ENCODE peak calls at places on chromosomes 1 and 21, in nine cellular contexts. One of them, this sample, is unnamed.

GRCh38 chr1:107590895-107591622 is 373.9 kb downstream of the VAV3 start:
- DNase-seq in progenitor cell of endocrine pancreas: no peak
- DNase-seq in lower lobe of right lung: no peak
- DNase-seq in cardiac fibroblast: no peak
- DNase-seq in HFF-Myc: no peak
- DNase-seq in foreskin keratinocyte: no peak
- DNase-seq in A673: no peak
- DNase-seq in gastrocnemius medialis: no peak
- DNase-seq in spleen: no peak
- DNase-seq in this sample: no peak

GRCh38 chr1:244361764-244362473 is 89.8 kb downstream of the ADSS2 start:
- DNase-seq in spleen: no peak
- DNase-seq in HFF-Myc: no peak
- DNase-seq in A673: no peak
- DNase-seq in lower lobe of right lung: no peak
- DNase-seq in gastrocnemius medialis: no peak
- DNase-seq in progenitor cell of endocrine pancreas: no peak
- DNase-seq in cardiac fibroblast: peak; percentile 72
- DNase-seq in foreskin keratinocyte: no peak
- DNase-seq in this sample: no peak

GRCh38 chr1:14314032-14314431 is 284.5 kb upstream of the KAZN start:
- DNase-seq in progenitor cell of endocrine pancreas: no peak
- DNase-seq in cardiac fibroblast: peak; percentile 20
- DNase-seq in lower lobe of right lung: no peak
- DNase-seq in gastrocnemius medialis: no peak
- DNase-seq in HFF-Myc: no peak
- DNase-seq in A673: no peak
- DNase-seq in spleen: no peak
- DNase-seq in foreskin keratinocyte: no peak
- DNase-seq in this sample: no peak

GRCh38 chr1:233327938-233328660 is 575 bp downstream of the MAP3K21 start:
- DNase-seq in progenitor cell of endocrine pancreas: peak; percentile 35
- DNase-seq in cardiac fibroblast: no peak
- DNase-seq in lower lobe of right lung: peak; percentile 61
- DNase-seq in spleen: peak; percentile 91
- DNase-seq in foreskin keratinocyte: peak; percentile 38
- DNase-seq in gastrocnemius medialis: no peak
- DNase-seq in HFF-Myc: no peak
- DNase-seq in A673: peak; percentile 17
- DNase-seq in this sample: no peak

GRCh38 chr21:42010507-42011493 is 640 bp upstream of the ZBTB21 start:
- DNase-seq in HFF-Myc: no peak
- DNase-seq in foreskin keratinocyte: no peak
- DNase-seq in progenitor cell of endocrine pancreas: peak; percentile 31
- DNase-seq in gastrocnemius medialis: peak; percentile 20
- DNase-seq in A673: peak; percentile 37
- DNase-seq in lower lobe of right lung: peak; percentile 77
- DNase-seq in cardiac fibroblast: peak; percentile 13
- DNase-seq in spleen: peak; percentile 95
- DNase-seq in this sample: no peak

GRCh38 chr1:82329226-82329625 is 528.5 kb downstream of the ADGRL2 start:
- DNase-seq in gastrocnemius medialis: no peak
- DNase-seq in foreskin keratinocyte: no peak
- DNase-seq in progenitor cell of endocrine pancreas: no peak
- DNase-seq in spleen: no peak
- DNase-seq in lower lobe of right lung: no peak
- DNase-seq in HFF-Myc: no peak
- DNase-seq in cardiac fibroblast: no peak
- DNase-seq in A673: peak; percentile 97
- DNase-seq in this sample: no peak

GRCh38 chr1:61139324-61140055 is 57.1 kb downstream of the NFIA start:
- DNase-seq in gastrocnemius medialis: no peak
- DNase-seq in progenitor cell of endocrine pancreas: no peak
- DNase-seq in lower lobe of right lung: no peak
- DNase-seq in spleen: no peak
- DNase-seq in foreskin keratinocyte: peak; percentile 90
- DNase-seq in HFF-Myc: no peak
- DNase-seq in cardiac fibroblast: peak; percentile 49
- DNase-seq in A673: peak; percentile 96
- DNase-seq in this sample: no peak

GRCh38 chr1:110255388-110255787 is 45.3 kb downstream of the KCNC4 start:
- DNase-seq in spleen: peak; percentile 25
- DNase-seq in lower lobe of right lung: no peak
- DNase-seq in HFF-Myc: no peak
- DNase-seq in cardiac fibroblast: no peak
- DNase-seq in foreskin keratinocyte: no peak
- DNase-seq in progenitor cell of endocrine pancreas: no peak
- DNase-seq in A673: no peak
- DNase-seq in gastrocnemius medialis: no peak
- DNase-seq in this sample: no peak

GRCh38 chr1:210686841-210687240 is 358.1 kb downstream of the HHAT start:
- DNase-seq in cardiac fibroblast: no peak
- DNase-seq in spleen: no peak
- DNase-seq in A673: no peak
- DNase-seq in gastrocnemius medialis: no peak
- DNase-seq in foreskin keratinocyte: no peak
- DNase-seq in HFF-Myc: no peak
- DNase-seq in lower lobe of right lung: no peak
- DNase-seq in progenitor cell of endocrine pancreas: no peak
- DNase-seq in this sample: no peak

GRCh38 chr1:24932284-24932683 is 2.2 kb upstream of the RUNX3 start:
- DNase-seq in cardiac fibroblast: peak; percentile 18
- DNase-seq in A673: peak; percentile 45
- DNase-seq in lower lobe of right lung: peak; percentile 71
- DNase-seq in gastrocnemius medialis: no peak
- DNase-seq in progenitor cell of endocrine pancreas: peak; percentile 72
- DNase-seq in spleen: peak; percentile 94
- DNase-seq in HFF-Myc: no peak
- DNase-seq in foreskin keratinocyte: no peak
- DNase-seq in this sample: no peak

GRCh38 chr1:170247751-170248521 is 102.2 kb downstream of the NTMT2 start:
- DNase-seq in spleen: no peak
- DNase-seq in foreskin keratinocyte: no peak
- DNase-seq in A673: no peak
- DNase-seq in lower lobe of right lung: no peak
- DNase-seq in progenitor cell of endocrine pancreas: no peak
- DNase-seq in gastrocnemius medialis: no peak
- DNase-seq in cardiac fibroblast: no peak
- DNase-seq in HFF-Myc: no peak
- DNase-seq in this sample: no peak

GRCh38 chr1:113246929-113247328 is 143.4 kb upstream of the MAGI3 start:
- DNase-seq in progenitor cell of endocrine pancreas: no peak
- DNase-seq in foreskin keratinocyte: no peak
- DNase-seq in A673: no peak
- DNase-seq in lower lobe of right lung: no peak
- DNase-seq in gastrocnemius medialis: no peak
- DNase-seq in spleen: no peak
- DNase-seq in cardiac fibroblast: no peak
- DNase-seq in HFF-Myc: no peak
- DNase-seq in this sample: no peak

GRCh38 chr1:113243529-113243928 is 146.8 kb upstream of the MAGI3 start:
- DNase-seq in cardiac fibroblast: no peak
- DNase-seq in lower lobe of right lung: no peak
- DNase-seq in A673: no peak
- DNase-seq in HFF-Myc: no peak
- DNase-seq in gastrocnemius medialis: no peak
- DNase-seq in progenitor cell of endocrine pancreas: no peak
- DNase-seq in spleen: no peak
- DNase-seq in foreskin keratinocyte: no peak
- DNase-seq in this sample: no peak

GRCh38 chr1:113241237-113241636 is 149.1 kb upstream of the MAGI3 start:
- DNase-seq in progenitor cell of endocrine pancreas: no peak
- DNase-seq in gastrocnemius medialis: no peak
- DNase-seq in spleen: no peak
- DNase-seq in foreskin keratinocyte: no peak
- DNase-seq in cardiac fibroblast: no peak
- DNase-seq in lower lobe of right lung: no peak
- DNase-seq in HFF-Myc: no peak
- DNase-seq in A673: no peak
- DNase-seq in this sample: no peak

GRCh38 chr1:113242481-113242880 is 147.8 kb upstream of the MAGI3 start:
- DNase-seq in A673: no peak
- DNase-seq in HFF-Myc: no peak
- DNase-seq in spleen: no peak
- DNase-seq in lower lobe of right lung: no peak
- DNase-seq in gastrocnemius medialis: no peak
- DNase-seq in progenitor cell of endocrine pancreas: no peak
- DNase-seq in cardiac fibroblast: no peak
- DNase-seq in foreskin keratinocyte: no peak
- DNase-seq in this sample: no peak

GRCh38 chr1:113244134-113244820 is 146.0 kb upstream of the MAGI3 start:
- DNase-seq in foreskin keratinocyte: no peak
- DNase-seq in spleen: no peak
- DNase-seq in HFF-Myc: no peak
- DNase-seq in gastrocnemius medialis: no peak
- DNase-seq in cardiac fibroblast: no peak
- DNase-seq in progenitor cell of endocrine pancreas: no peak
- DNase-seq in A673: no peak
- DNase-seq in lower lobe of right lung: no peak
- DNase-seq in this sample: no peak
- TF ChIP-seq CTCF in foreskin keratinocyte: no peak
- TF ChIP-seq CTCF in spleen: no peak
- TF ChIP-seq CTCF in HFF-Myc: no peak
- TF ChIP-seq CTCF in gastrocnemius medialis: no peak
- TF ChIP-seq CTCF in cardiac fibroblast: no peak
- TF ChIP-seq CTCF in progenitor cell of endocrine pancreas: no peak
- TF ChIP-seq CTCF in A673: no peak
- TF ChIP-seq CTCF in lower lobe of right lung: no peak
- TF ChIP-seq CTCF in this sample: no peak

GRCh38 chr1:236403905-236404696 is 10.0 kb downstream of the EDARADD start:
- DNase-seq in progenitor cell of endocrine pancreas: no peak
- DNase-seq in spleen: no peak
- DNase-seq in cardiac fibroblast: no peak
- DNase-seq in A673: no peak
- DNase-seq in gastrocnemius medialis: no peak
- DNase-seq in foreskin keratinocyte: no peak
- DNase-seq in lower lobe of right lung: no peak
- DNase-seq in HFF-Myc: no peak
- DNase-seq in this sample: no peak
- TF ChIP-seq CTCF in progenitor cell of endocrine pancreas: no peak
- TF ChIP-seq CTCF in spleen: no peak
- TF ChIP-seq CTCF in cardiac fibroblast: no peak
- TF ChIP-seq CTCF in A673: no peak
- TF ChIP-seq CTCF in gastrocnemius medialis: no peak
- TF ChIP-seq CTCF in foreskin keratinocyte: no peak
- TF ChIP-seq CTCF in lower lobe of right lung: no peak
- TF ChIP-seq CTCF in HFF-Myc: no peak
- TF ChIP-seq CTCF in this sample: no peak

GRCh38 chr1:201432814-201433213 is 11.3 kb upstream of the TNNI1 start:
- DNase-seq in A673: no peak
- DNase-seq in foreskin keratinocyte: no peak
- DNase-seq in spleen: no peak
- DNase-seq in cardiac fibroblast: no peak
- DNase-seq in gastrocnemius medialis: no peak
- DNase-seq in progenitor cell of endocrine pancreas: no peak
- DNase-seq in lower lobe of right lung: no peak
- DNase-seq in HFF-Myc: no peak
- DNase-seq in this sample: no peak

GRCh38 chr1:201434266-201434665 is 12.7 kb upstream of the TNNI1 start:
- DNase-seq in progenitor cell of endocrine pancreas: no peak
- DNase-seq in A673: no peak
- DNase-seq in spleen: no peak
- DNase-seq in foreskin keratinocyte: no peak
- DNase-seq in cardiac fibroblast: no peak
- DNase-seq in gastrocnemius medialis: no peak
- DNase-seq in lower lobe of right lung: no peak
- DNase-seq in HFF-Myc: no peak
- DNase-seq in this sample: no peak

GRCh38 chr1:201433609-201434008 is 12.1 kb upstream of the TNNI1 start:
- DNase-seq in foreskin keratinocyte: no peak
- DNase-seq in HFF-Myc: no peak
- DNase-seq in spleen: no peak
- DNase-seq in lower lobe of right lung: no peak
- DNase-seq in cardiac fibroblast: no peak
- DNase-seq in gastrocnemius medialis: no peak
- DNase-seq in progenitor cell of endocrine pancreas: no peak
- DNase-seq in A673: no peak
- DNase-seq in this sample: no peak

GRCh38 chr1:201436969-201437368 is 15.4 kb upstream of the TNNI1 start:
- DNase-seq in gastrocnemius medialis: no peak
- DNase-seq in foreskin keratinocyte: no peak
- DNase-seq in cardiac fibroblast: no peak
- DNase-seq in HFF-Myc: no peak
- DNase-seq in spleen: no peak
- DNase-seq in lower lobe of right lung: no peak
- DNase-seq in progenitor cell of endocrine pancreas: no peak
- DNase-seq in A673: no peak
- DNase-seq in this sample: no peak

GRCh38 chr1:201436461-201436860 is 14.9 kb upstream of the TNNI1 start:
- DNase-seq in cardiac fibroblast: peak; percentile 22
- DNase-seq in A673: peak; percentile 56
- DNase-seq in spleen: no peak
- DNase-seq in foreskin keratinocyte: no peak
- DNase-seq in progenitor cell of endocrine pancreas: no peak
- DNase-seq in lower lobe of right lung: no peak
- DNase-seq in HFF-Myc: no peak
- DNase-seq in gastrocnemius medialis: no peak
- DNase-seq in this sample: no peak
- TF ChIP-seq CTCF in cardiac fibroblast: no peak
- TF ChIP-seq CTCF in A673: no peak
- TF ChIP-seq CTCF in spleen: no peak
- TF ChIP-seq CTCF in foreskin keratinocyte: peak; percentile 7
- TF ChIP-seq CTCF in progenitor cell of endocrine pancreas: no peak
- TF ChIP-seq CTCF in lower lobe of right lung: no peak
- TF ChIP-seq CTCF in HFF-Myc: peak; percentile 24
- TF ChIP-seq CTCF in gastrocnemius medialis: no peak
- TF ChIP-seq CTCF in this sample: no peak

GRCh38 chr1:207649865-207650580 is 5.1 kb downstream of the CR1L start:
- DNase-seq in gastrocnemius medialis: no peak
- DNase-seq in cardiac fibroblast: no peak
- DNase-seq in spleen: no peak
- DNase-seq in HFF-Myc: no peak
- DNase-seq in foreskin keratinocyte: no peak
- DNase-seq in A673: no peak
- DNase-seq in lower lobe of right lung: no peak
- DNase-seq in progenitor cell of endocrine pancreas: no peak
- DNase-seq in this sample: no peak

GRCh38 chr1:207658904-207659485 is 14.1 kb downstream of the CR1L start:
- DNase-seq in spleen: no peak
- DNase-seq in foreskin keratinocyte: no peak
- DNase-seq in HFF-Myc: no peak
- DNase-seq in cardiac fibroblast: no peak
- DNase-seq in A673: no peak
- DNase-seq in lower lobe of right lung: no peak
- DNase-seq in progenitor cell of endocrine pancreas: no peak
- DNase-seq in gastrocnemius medialis: no peak
- DNase-seq in this sample: no peak

GRCh38 chr1:207658408-207658807 is 13.5 kb downstream of the CR1L start:
- DNase-seq in progenitor cell of endocrine pancreas: no peak
- DNase-seq in foreskin keratinocyte: no peak
- DNase-seq in lower lobe of right lung: no peak
- DNase-seq in A673: no peak
- DNase-seq in cardiac fibroblast: no peak
- DNase-seq in gastrocnemius medialis: no peak
- DNase-seq in spleen: no peak
- DNase-seq in HFF-Myc: no peak
- DNase-seq in this sample: no peak

GRCh38 chr1:207651583-207651982 is 6.7 kb downstream of the CR1L start:
- DNase-seq in spleen: no peak
- DNase-seq in A673: no peak
- DNase-seq in HFF-Myc: no peak
- DNase-seq in cardiac fibroblast: no peak
- DNase-seq in lower lobe of right lung: no peak
- DNase-seq in foreskin keratinocyte: no peak
- DNase-seq in gastrocnemius medialis: no peak
- DNase-seq in progenitor cell of endocrine pancreas: no peak
- DNase-seq in this sample: no peak

GRCh38 chr1:207654320-207654719 is 9.4 kb downstream of the CR1L start:
- DNase-seq in progenitor cell of endocrine pancreas: no peak
- DNase-seq in lower lobe of right lung: no peak
- DNase-seq in gastrocnemius medialis: no peak
- DNase-seq in cardiac fibroblast: peak; percentile 7
- DNase-seq in HFF-Myc: no peak
- DNase-seq in A673: no peak
- DNase-seq in spleen: no peak
- DNase-seq in foreskin keratinocyte: no peak
- DNase-seq in this sample: no peak
- TF ChIP-seq CTCF in progenitor cell of endocrine pancreas: peak; percentile 28
- TF ChIP-seq CTCF in lower lobe of right lung: no peak
- TF ChIP-seq CTCF in gastrocnemius medialis: no peak
- TF ChIP-seq CTCF in cardiac fibroblast: peak; percentile 25
- TF ChIP-seq CTCF in HFF-Myc: no peak
- TF ChIP-seq CTCF in A673: peak; percentile 42
- TF ChIP-seq CTCF in spleen: no peak
- TF ChIP-seq CTCF in foreskin keratinocyte: peak; percentile 52
- TF ChIP-seq CTCF in this sample: no peak

This sample was measured in omental fat pad.